ENCODE peak calls at places on chromosomes 2 and 18, in five cellular contexts. One of them, this sample, is unnamed.

GRCh38 chr18:10230072-10230471 is 224.4 kb upstream of the APCDD1 start:
- DNase-seq in HCT116: peak; percentile 44
- DNase-seq in suprapubic skin: no peak
- DNase-seq in sigmoid colon: no peak
- DNase-seq in breast epithelium: no peak
- DNase-seq in this sample: peak; percentile 20

GRCh38 chr2:7572460-7572859 is 655.2 kb downstream of the RNF144A start:
- DNase-seq in HCT116: no peak
- DNase-seq in suprapubic skin: no peak
- DNase-seq in sigmoid colon: no peak
- DNase-seq in breast epithelium: no peak
- DNase-seq in this sample: no peak

GRCh38 chr18:50649821-50650220 is 89.9 kb downstream of the MAPK4 start:
- DNase-seq in sigmoid colon: peak; percentile 95
- DNase-seq in suprapubic skin: no peak
- DNase-seq in HCT116: no peak
- DNase-seq in breast epithelium: peak; percentile 60
- DNase-seq in this sample: no peak

GRCh38 chr2:9885036-9885684 is 41.9 kb downstream of the TAF1B start:
- DNase-seq in sigmoid colon: no peak
- DNase-seq in breast epithelium: no peak
- DNase-seq in suprapubic skin: no peak
- DNase-seq in HCT116: no peak
- DNase-seq in this sample: peak; percentile 13

GRCh38 chr18:11791131-11791530 is 60.1 kb upstream of the CHMP1B start:
- DNase-seq in breast epithelium: no peak
- DNase-seq in HCT116: no peak
- DNase-seq in sigmoid colon: no peak
- DNase-seq in suprapubic skin: no peak
- DNase-seq in this sample: no peak

GRCh38 chr18:3424280-3424890 is 25.6 kb upstream of the TGIF1 start:
- DNase-seq in breast epithelium: no peak
- DNase-seq in HCT116: no peak
- DNase-seq in sigmoid colon: no peak
- DNase-seq in suprapubic skin: no peak
- DNase-seq in this sample: no peak

GRCh38 chr18:39450958-39451357 is 1885.4 kb upstream of the CELF4 start:
- DNase-seq in suprapubic skin: no peak
- DNase-seq in breast epithelium: no peak
- DNase-seq in HCT116: no peak
- DNase-seq in sigmoid colon: no peak
- DNase-seq in this sample: no peak

GRCh38 chr2:105904938-105905337 is 160.2 kb downstream of the NCK2 start:
- DNase-seq in HCT116: no peak
- DNase-seq in suprapubic skin: no peak
- DNase-seq in sigmoid colon: no peak
- DNase-seq in breast epithelium: no peak
- DNase-seq in this sample: no peak

GRCh38 chr2:127611076-127611925 is 34.7 kb upstream of the GPR17 start:
- DNase-seq in breast epithelium: peak; percentile 38
- DNase-seq in HCT116: no peak
- DNase-seq in sigmoid colon: peak; percentile 22
- DNase-seq in suprapubic skin: peak; percentile 65
- DNase-seq in this sample: no peak

GRCh38 chr2:32246911-32247310 is 17.8 kb downstream of the NLRC4 start:
- DNase-seq in breast epithelium: no peak
- DNase-seq in sigmoid colon: no peak
- DNase-seq in HCT116: no peak
- DNase-seq in suprapubic skin: no peak
- DNase-seq in this sample: no peak

GRCh38 chr2:135043345-135043744 is 3.9 kb downstream of the MAP3K19 start:
- DNase-seq in breast epithelium: no peak
- DNase-seq in suprapubic skin: no peak
- DNase-seq in sigmoid colon: no peak
- DNase-seq in HCT116: no peak
- DNase-seq in this sample: no peak

GRCh38 chr2:136204959-136205358 is 87.0 kb upstream of the CXCR4 start:
- DNase-seq in suprapubic skin: no peak
- DNase-seq in sigmoid colon: no peak
- DNase-seq in HCT116: no peak
- DNase-seq in breast epithelium: no peak
- DNase-seq in this sample: no peak

GRCh38 chr2:20225294-20226151 is 593 bp upstream of the SDC1 start:
- DNase-seq in breast epithelium: peak; percentile 62
- DNase-seq in suprapubic skin: peak; percentile 83
- DNase-seq in HCT116: peak; percentile 42
- DNase-seq in sigmoid colon: peak; percentile 63
- DNase-seq in this sample: peak; percentile 60
- TF ChIP-seq POLR2AphosphoS5 in breast epithelium: peak; percentile 25
- TF ChIP-seq POLR2AphosphoS5 in suprapubic skin: no peak
- TF ChIP-seq POLR2AphosphoS5 in HCT116: no peak
- TF ChIP-seq POLR2AphosphoS5 in sigmoid colon: no peak
- TF ChIP-seq POLR2AphosphoS5 in this sample: no peak

DNA sequence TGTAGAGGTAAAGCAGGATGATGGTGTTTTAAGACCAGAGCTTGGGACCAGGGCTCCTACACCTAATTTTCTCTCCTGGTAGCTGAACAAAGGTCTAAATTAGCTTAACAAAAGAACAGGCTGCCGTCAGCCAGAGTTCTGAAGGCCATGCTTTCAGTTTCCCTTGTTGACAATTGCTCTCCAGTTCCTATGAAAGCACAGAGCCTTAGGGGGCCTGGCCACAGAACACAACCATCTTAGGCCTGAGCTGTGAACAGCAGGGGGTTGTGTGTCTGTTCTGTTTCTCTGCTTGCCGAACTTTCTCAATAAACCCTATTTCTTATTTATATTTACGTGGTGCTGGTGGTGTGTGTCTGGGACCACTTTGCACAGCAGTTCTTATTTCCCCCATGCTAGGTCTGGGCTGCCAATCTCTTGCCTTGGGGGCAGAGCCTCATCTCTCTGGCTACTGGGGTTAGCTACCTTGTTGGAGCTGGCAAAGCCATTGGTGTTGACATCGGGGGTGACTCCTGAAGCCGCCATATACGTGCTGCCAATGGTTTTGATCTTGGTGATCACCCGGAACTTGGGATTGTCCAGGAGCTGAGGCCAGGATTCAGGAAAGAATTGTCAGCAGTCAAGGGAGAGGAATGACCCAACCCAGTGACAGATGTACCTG is 29.0 kb downstream of the CENPO start:
- DNase-seq in sigmoid colon: peak; percentile 36
- DNase-seq in HCT116: no peak
- DNase-seq in suprapubic skin: peak; percentile 12
- DNase-seq in breast epithelium: no peak
- DNase-seq in this sample: no peak
- TF ChIP-seq POLR2AphosphoS5 in sigmoid colon: no peak
- TF ChIP-seq POLR2AphosphoS5 in HCT116: no peak
- TF ChIP-seq POLR2AphosphoS5 in suprapubic skin: no peak
- TF ChIP-seq POLR2AphosphoS5 in breast epithelium: no peak
- TF ChIP-seq POLR2AphosphoS5 in this sample: no peak

GRCh38 chr18:23738575-23738974 is 49.3 kb downstream of the LAMA3 start:
- DNase-seq in breast epithelium: no peak
- DNase-seq in HCT116: no peak
- DNase-seq in sigmoid colon: no peak
- DNase-seq in suprapubic skin: no peak
- DNase-seq in this sample: no peak
- TF ChIP-seq POLR2AphosphoS5 in breast epithelium: no peak
- TF ChIP-seq POLR2AphosphoS5 in HCT116: no peak
- TF ChIP-seq POLR2AphosphoS5 in sigmoid colon: no peak
- TF ChIP-seq POLR2AphosphoS5 in suprapubic skin: no peak
- TF ChIP-seq POLR2AphosphoS5 in this sample: no peak

GRCh38 chr2:217914878-217915277 is 87.9 kb downstream of the TNS1 start:
- DNase-seq in breast epithelium: no peak
- DNase-seq in suprapubic skin: no peak
- DNase-seq in sigmoid colon: no peak
- DNase-seq in HCT116: no peak
- DNase-seq in this sample: no peak
- TF ChIP-seq POLR2AphosphoS5 in breast epithelium: peak; percentile 15
- TF ChIP-seq POLR2AphosphoS5 in suprapubic skin: no peak
- TF ChIP-seq POLR2AphosphoS5 in sigmoid colon: peak; percentile 59
- TF ChIP-seq POLR2AphosphoS5 in HCT116: no peak
- TF ChIP-seq POLR2AphosphoS5 in this sample: no peak

DNA sequence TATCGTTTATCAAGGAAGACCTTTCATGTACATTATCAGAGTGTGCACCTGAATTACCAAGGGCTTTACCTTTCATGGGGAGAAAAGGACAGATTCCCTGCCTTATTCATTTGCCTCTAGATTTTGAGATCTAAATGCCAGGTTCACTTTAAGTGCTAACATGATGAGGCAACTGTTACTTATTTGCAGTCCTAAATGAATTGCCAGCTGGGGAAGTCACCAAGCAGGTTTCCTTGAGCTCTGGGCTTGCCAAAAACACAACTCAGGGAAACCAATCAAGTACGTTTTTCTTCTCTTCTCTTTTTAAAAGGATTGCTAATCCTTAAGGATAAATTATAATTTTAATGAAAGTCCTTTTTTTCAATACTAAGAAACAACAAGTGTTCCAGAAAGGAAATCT is 70.6 kb downstream of the RTN4 start:
- DNase-seq in sigmoid colon: no peak
- DNase-seq in breast epithelium: peak; percentile 65
- DNase-seq in HCT116: no peak
- DNase-seq in suprapubic skin: no peak
- DNase-seq in this sample: no peak
- TF ChIP-seq POLR2AphosphoS5 in sigmoid colon: no peak
- TF ChIP-seq POLR2AphosphoS5 in breast epithelium: no peak
- TF ChIP-seq POLR2AphosphoS5 in HCT116: no peak
- TF ChIP-seq POLR2AphosphoS5 in suprapubic skin: no peak
- TF ChIP-seq POLR2AphosphoS5 in this sample: no peak

DNA sequence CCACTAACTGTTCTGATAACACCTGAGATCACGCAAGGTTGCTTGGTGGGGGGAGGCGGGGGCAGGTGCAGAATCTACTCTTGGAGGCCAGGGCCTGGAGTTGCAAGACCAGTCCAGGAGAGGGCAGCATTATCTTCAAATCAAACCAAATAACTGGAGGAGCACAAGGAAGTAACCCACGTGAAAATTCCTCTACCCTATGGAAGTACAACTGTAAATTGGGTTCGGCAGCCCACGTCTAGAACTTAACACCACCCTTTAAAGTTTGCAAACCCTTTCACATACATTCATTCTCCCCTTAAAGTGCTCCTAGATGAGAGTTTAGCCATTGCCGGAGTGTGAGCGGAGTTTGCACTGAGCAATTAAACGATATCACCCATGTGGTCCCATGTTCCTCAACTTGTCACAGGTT is 19.6 kb upstream of the CXCR1 start:
- DNase-seq in HCT116: peak; percentile 75
- DNase-seq in breast epithelium: peak; percentile 62
- DNase-seq in suprapubic skin: no peak
- DNase-seq in sigmoid colon: peak; percentile 76
- DNase-seq in this sample: peak; percentile 73
- TF ChIP-seq POLR2AphosphoS5 in HCT116: no peak
- TF ChIP-seq POLR2AphosphoS5 in breast epithelium: no peak
- TF ChIP-seq POLR2AphosphoS5 in suprapubic skin: no peak
- TF ChIP-seq POLR2AphosphoS5 in sigmoid colon: no peak
- TF ChIP-seq POLR2AphosphoS5 in this sample: no peak

GRCh38 chr18:77051581-77052296 is 80.8 kb downstream of the MBP start:
- DNase-seq in sigmoid colon: no peak
- DNase-seq in suprapubic skin: no peak
- DNase-seq in HCT116: no peak
- DNase-seq in breast epithelium: no peak
- DNase-seq in this sample: no peak

GRCh38 chr18:77053616-77054287 is 78.8 kb downstream of the MBP start:
- DNase-seq in breast epithelium: no peak
- DNase-seq in suprapubic skin: no peak
- DNase-seq in HCT116: no peak
- DNase-seq in sigmoid colon: no peak
- DNase-seq in this sample: no peak

GRCh38 chr18:77052297-77052645 is 80.3 kb downstream of the MBP start:
- DNase-seq in sigmoid colon: no peak
- DNase-seq in HCT116: no peak
- DNase-seq in breast epithelium: no peak
- DNase-seq in suprapubic skin: no peak
- DNase-seq in this sample: no peak

GRCh38 chr18:77054288-77054605 is 78.3 kb downstream of the MBP start:
- DNase-seq in suprapubic skin: no peak
- DNase-seq in breast epithelium: no peak
- DNase-seq in HCT116: no peak
- DNase-seq in sigmoid colon: no peak
- DNase-seq in this sample: no peak

GRCh38 chr18:77052656-77053309 is 79.8 kb downstream of the MBP start:
- DNase-seq in breast epithelium: no peak
- DNase-seq in HCT116: no peak
- DNase-seq in suprapubic skin: no peak
- DNase-seq in sigmoid colon: no peak
- DNase-seq in this sample: no peak
- TF ChIP-seq POLR2AphosphoS5 in breast epithelium: no peak
- TF ChIP-seq POLR2AphosphoS5 in HCT116: no peak
- TF ChIP-seq POLR2AphosphoS5 in suprapubic skin: no peak
- TF ChIP-seq POLR2AphosphoS5 in sigmoid colon: no peak
- TF ChIP-seq POLR2AphosphoS5 in this sample: no peak